ENCODE peak calls at places on chromosome 21, in five cellular contexts. T, I, G, J and F are unnamed samples.
A peak's percentile ranks its signal among the peaks of the same experiment; 100 is the strongest.

GRCh38 chr21:28937737-28938136 is 54.9 kb downstream of the LTN1 start:
- DNase-seq in T (no peak), I (no peak), G (no peak), J (no peak), F (no peak)

GRCh38 chr21:35257413-35257812 is 208.3 kb upstream of the RUNX1 start:
- DNase-seq in T (peak; percentile 32), I (peak; percentile 93), G (peak; percentile 13), J (peak; percentile 96), F (no peak)

GRCh38 chr21:39696620-39697019 is 48.4 kb upstream of the IGSF5 start:
- DNase-seq in T (no peak), I (peak; percentile 5), G (no peak), J (no peak), F (no peak)

GRCh38 chr21:22925032-22925431 is 1926.8 kb downstream of the NCAM2 start:
- DNase-seq in T (no peak), I (no peak), G (no peak), J (no peak), F (no peak)

GRCh38 chr21:38942617-38943245 is 137.0 kb downstream of the ETS2 start:
- DNase-seq in T (no peak), I (no peak), G (no peak), J (no peak), F (no peak)

GRCh38 chr21:15441999-15442398 is 287.8 kb upstream of the USP25 start:
- DNase-seq in T (no peak), I (no peak), G (no peak), J (no peak), F (no peak)

GRCh38 chr21:23401278-23401677 is 2206.0 kb downstream of the MRPL39 start:
- DNase-seq in T (no peak), I (no peak), G (no peak), J (no peak), F (no peak)

GRCh38 chr21:27407296-27407695 is 440.4 kb upstream of the ADAMTS5 start:
- DNase-seq in T (no peak), I (no peak), G (no peak), J (no peak), F (no peak)

GRCh38 chr21:35737899-35738341 is 322.4 kb downstream of the SETD4 start:
- DNase-seq in T (no peak), I (peak; percentile 63), G (no peak), J (no peak), F (no peak)

GRCh38 chr21:17644186-17644585 is 31.5 kb upstream of the BTG3 start:
- DNase-seq in T (no peak), I (no peak), G (no peak), J (no peak), F (no peak)

GRCh38 chr21:39680216-39680615 is 64.8 kb upstream of the IGSF5 start:
- DNase-seq in T (no peak), I (no peak), G (no peak), J (no peak), F (no peak)

GRCh38 chr21:34890724-34891609 is 158.1 kb downstream of the RUNX1 start:
- DNase-seq in T (no peak), I (peak; percentile 52), G (no peak), J (peak; percentile 48), F (peak; percentile 75)

GRCh38 chr21:15408089-15408488 is 321.7 kb upstream of the USP25 start:
- DNase-seq in T (no peak), I (no peak), G (no peak), J (no peak), F (no peak)

GRCh38 chr21:36551731-36552457 is 72.0 kb upstream of the CLDN14 start:
- DNase-seq in T (no peak), I (peak; percentile 90), G (no peak), J (peak; percentile 82), F (no peak)

GRCh38 chr21:15682182-15682895 is 47.4 kb upstream of the USP25 start:
- DNase-seq in T (no peak), I (peak; percentile 32), G (no peak), J (peak; percentile 76), F (no peak)

GRCh38 chr21:36698160-36699025 is 522 bp upstream of the SIM2 start:
- DNase-seq in T (no peak), I (no peak), G (peak; percentile 42), J (peak; percentile 15), F (no peak)

GRCh38 chr21:23887709-23888303 is 1719.5 kb downstream of the MRPL39 start:
- DNase-seq in T (no peak), I (no peak), G (no peak), J (no peak), F (no peak)

GRCh38 chr21:29305068-29305467 is 6.3 kb downstream of the BACH1 start:
- DNase-seq in T (no peak), I (no peak), G (no peak), J (no peak), F (no peak)

GRCh38 chr21:36155603-36156338 is 853 bp upstream of the DOP1B start:
- DNase-seq in T (no peak), I (no peak), G (no peak), J (no peak), F (no peak)

GRCh38 chr21:16587671-16588379 is 858.0 kb downstream of the USP25 start:
- DNase-seq in T (peak; percentile 73), I (peak; percentile 64), G (no peak), J (peak; percentile 77), F (no peak)

GRCh38 chr21:35438643-35439404 is 389.7 kb upstream of the RUNX1 start:
- DNase-seq in T (no peak), I (peak; percentile 16), G (no peak), J (peak; percentile 11), F (no peak)

GRCh38 chr21:34580181-34580700 is 34.7 kb downstream of the RCAN1 start:
- DNase-seq in T (no peak), I (no peak), G (no peak), J (no peak), F (no peak)

DNA sequence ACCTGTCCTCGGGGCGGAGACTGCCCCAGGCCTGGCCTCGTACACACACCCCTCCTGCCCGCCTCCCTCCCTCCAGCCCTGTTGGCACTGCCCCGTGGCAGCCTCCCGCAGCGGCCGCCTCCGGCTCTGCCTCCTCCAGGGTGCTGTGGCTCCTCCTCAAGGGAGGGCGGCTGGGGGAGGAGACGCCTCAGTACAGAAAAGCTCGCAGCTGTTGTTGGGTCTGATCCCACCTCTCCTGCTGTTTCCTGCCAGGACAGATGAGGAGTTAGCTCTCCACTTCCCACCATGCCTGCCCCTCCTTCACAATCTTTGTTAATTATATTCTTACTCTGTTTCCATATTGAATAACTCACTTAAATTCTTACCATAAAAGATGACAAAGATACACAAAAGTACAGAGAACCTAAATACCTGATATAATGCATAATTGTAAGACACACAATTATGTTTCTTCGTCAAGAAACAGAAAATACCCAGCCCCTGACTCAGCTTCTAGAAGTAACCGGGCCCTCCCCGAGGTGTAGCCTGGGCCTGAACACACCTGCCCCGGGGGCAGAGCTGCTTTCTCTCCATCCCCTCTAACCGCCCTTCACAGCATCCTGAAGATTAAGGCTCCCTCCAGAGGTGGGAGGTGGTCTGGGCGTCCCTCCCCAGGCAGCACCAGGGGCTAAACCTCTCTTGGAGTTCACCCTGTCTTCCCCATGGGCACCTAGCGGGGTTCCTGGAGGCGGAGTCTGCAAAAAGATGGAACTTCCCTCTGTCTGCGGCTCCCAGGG is 30.6 kb upstream of the COL6A1 start:
- DNase-seq in T (peak; percentile 86), I (peak; percentile 25), G (no peak), J (peak; percentile 48), F (peak; percentile 88)
- H3K4me3 ChIP-seq in T (peak overlapping the region; percentile 7), I (no peak overlapping the region), G (no peak overlapping the region), J (no peak overlapping the region), F (peak overlapping the region; percentile 44)

GRCh38 chr21:44854664-44855446 is 18.6 kb downstream of the PTTG1IP start:
- DNase-seq in T (no peak), I (no peak), G (no peak), J (no peak), F (no peak)

GRCh38 chr21:44856131-44856530 is 17.4 kb downstream of the PTTG1IP start:
- DNase-seq in T (no peak), I (no peak), G (no peak), J (no peak), F (no peak)

GRCh38 chr21:44854391-44854663 is 19.2 kb downstream of the PTTG1IP start:
- DNase-seq in T (no peak), I (no peak), G (no peak), J (no peak), F (no peak)

GRCh38 chr21:44857127-44857892 is 16.2 kb downstream of the PTTG1IP start:
- DNase-seq in T (no peak), I (no peak), G (no peak), J (no peak), F (no peak)

GRCh38 chr21:44855572-44855971 is 17.9 kb downstream of the PTTG1IP start:
- DNase-seq in T (no peak), I (no peak), G (no peak), J (no peak), F (no peak)
- H3K27ac ChIP-seq in T (no peak overlapping the region), I (no peak overlapping the region), G (no peak overlapping the region), J (no peak overlapping the region), F (no peak overlapping the region)

GRCh38 chr21:43667191-43667904 is 8.0 kb downstream of the RRP1B start:
- DNase-seq in T (no peak), I (peak; percentile 76), G (no peak), J (peak; percentile 81), F (no peak)

GRCh38 chr21:43664358-43664757 is 5.0 kb downstream of the RRP1B start:
- DNase-seq in T (no peak), I (no peak), G (no peak), J (no peak), F (no peak)

GRCh38 chr21:43665879-43666278 is 6.5 kb downstream of the RRP1B start:
- DNase-seq in T (no peak), I (no peak), G (no peak), J (no peak), F (no peak)

GRCh38 chr21:43675871-43676270 is 16.5 kb downstream of the RRP1B start:
- DNase-seq in T (no peak), I (no peak), G (no peak), J (no peak), F (no peak)

DNA sequence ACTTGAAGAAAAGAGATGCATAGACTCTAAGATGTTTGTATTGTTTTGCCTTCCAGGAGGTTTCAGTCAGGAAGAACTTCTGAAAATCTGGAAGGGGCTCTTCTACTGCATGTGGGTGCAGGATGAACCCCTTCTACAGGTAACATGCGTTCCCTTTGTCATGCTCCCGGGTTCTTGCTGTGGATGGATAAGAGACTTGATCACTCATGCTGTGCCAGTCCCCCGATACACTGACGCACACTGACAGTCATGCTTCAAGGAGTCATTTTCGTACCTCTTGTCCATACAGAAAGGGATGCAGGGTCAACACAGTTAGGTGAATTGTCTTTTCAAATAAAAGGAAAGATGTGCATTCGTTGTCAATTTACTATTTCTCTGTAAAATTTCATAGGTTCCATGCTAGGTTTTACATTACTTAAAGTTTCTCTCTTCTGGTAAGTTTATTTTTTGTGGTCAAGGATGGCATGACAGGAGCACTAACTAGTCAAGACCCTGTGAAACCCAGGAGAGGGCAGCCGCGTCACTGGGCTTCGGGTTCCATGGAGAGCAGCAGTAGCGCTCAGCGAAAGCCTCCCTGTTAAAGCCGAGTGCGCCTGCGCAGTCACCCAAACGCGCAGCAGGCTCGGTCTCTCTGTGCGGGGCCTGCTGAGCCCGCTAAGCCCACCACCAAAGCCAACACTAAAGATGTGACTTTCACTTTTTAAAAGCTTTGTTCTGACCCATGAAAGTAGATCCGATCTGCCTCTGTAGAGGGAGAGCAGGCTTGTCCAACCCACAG is 10.7 kb downstream of the RRP1B start:
- DNase-seq in T (no peak), I (no peak), G (no peak), J (no peak), F (no peak)
- TF ChIP-seq CTCF in T (no peak), I (no peak), G (no peak), J (no peak), F (no peak)

DNA sequence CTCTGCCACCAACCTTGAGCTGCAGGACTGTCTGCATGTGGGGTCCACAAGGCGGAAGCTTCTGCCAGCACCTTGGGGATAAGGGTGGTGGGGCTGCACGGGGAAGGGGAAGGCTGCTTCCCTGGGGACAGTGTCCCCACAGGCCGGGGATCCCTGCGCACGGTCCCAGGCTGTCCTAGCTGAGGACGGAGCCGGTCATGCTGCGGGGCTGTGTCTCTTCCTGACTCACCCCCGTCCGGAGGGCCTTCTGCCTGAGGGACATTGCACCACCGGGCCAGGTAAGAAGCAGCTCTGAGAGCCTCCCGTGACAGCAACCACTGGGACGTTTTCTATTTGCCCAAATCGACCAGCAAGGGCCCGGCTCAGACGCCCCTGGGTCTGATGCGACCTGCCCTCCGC is 29.9 kb downstream of the KRTAP10-1 start:
- DNase-seq in T (no peak), I (no peak), G (no peak), J (no peak), F (no peak)
- H3K4me3 ChIP-seq in T (no peak overlapping the region), I (no peak overlapping the region), G (no peak overlapping the region), J (no peak overlapping the region), F (no peak overlapping the region)